ENCODE peak calls at places on chromosomes 13 and 19, in four cellular contexts. O is H4; W is HS-5; Q is stimulated activated CD4-positive, alpha-beta T cell treated with anti-CD3 and anti-CD28 coated beads, Interleukin-1b, Interleukin-23, amount 100 ng/mL, for 24 hours. L is an unnamed sample.
A peak's percentile ranks its signal among the peaks of the same experiment; 100 is the strongest.

GRCh38 chr19:16589917-16590316 is 17.7 kb upstream of the SLC35E1 start:
- DNase-seq in O (no peak), W (no peak), Q (no peak), L (no peak)

GRCh38 chr19:9622531-9622930 is 1.5 kb upstream of the ZNF561 start:
- DNase-seq in O (no peak), W (no peak), Q (no peak), L (no peak)

GRCh38 chr19:45814166-45814780 is 835 bp downstream of the RSPH6A start:
- DNase-seq in O (no peak), W (no peak), Q (no peak), L (no peak)

GRCh38 chr19:8334458-8335342 is 8.4 kb downstream of the KANK3 start:
- DNase-seq in O (no peak), W (no peak), Q (no peak), L (peak; percentile 48)

GRCh38 chr13:33263976-33264619 is 21.5 kb downstream of the STARD13 start:
- DNase-seq in O (no peak), W (no peak), Q (no peak), L (no peak)

GRCh38 chr13:86409466-86410241 is 610.4 kb upstream of the SLITRK6 start:
- DNase-seq in O (no peak), W (no peak), Q (no peak), L (no peak)

GRCh38 chr19:35438527-35438926 is 9.5 kb upstream of the FFAR2 start:
- DNase-seq in O (no peak), W (no peak), Q (no peak), L (no peak)

GRCh38 chr13:48500652-48501197 is 32.2 kb downstream of the RCBTB2 start:
- DNase-seq in O (peak; percentile 74), W (peak; percentile 41), Q (no peak), L (peak; percentile 80)

GRCh38 chr13:28137556-28137955 is 789 bp upstream of the PAN3 start:
- DNase-seq in O (no peak), W (no peak), Q (no peak), L (no peak)

GRCh38 chr13:113841355-113841653 is 22.6 kb downstream of the GAS6 start:
- DNase-seq in O (no peak), W (no peak), Q (no peak), L (no peak)

GRCh38 chr13:97119899-97120745 is 102.0 kb upstream of the MBNL2 start:
- DNase-seq in O (no peak), W (no peak), Q (no peak), L (peak; percentile 24)

GRCh38 chr13:98492335-98493034 is 84.4 kb downstream of the STK24 start:
- DNase-seq in O (no peak), W (no peak), Q (no peak), L (no peak)

GRCh38 chr13:33512880-33513554 is 227.5 kb upstream of the STARD13 start:
- DNase-seq in O (peak; percentile 63), W (no peak), Q (no peak), L (no peak)

L was measured in AG08395.